ENCODE peak calls at places on chromosomes 4 and X, in seven cellular contexts. E is left lung, X is uterus, Q is upper lobe of right lung, V is WERI-Rb-1, D is esophagus muscularis mucosa, Z is ovary. H is an unnamed sample.

GRCh38 chr4:113684534-113685091 is 76.9 kb downstream of the CAMK2D start:
- DNase-seq in E (no peak), D (no peak), V (peak; percentile 50), Z (no peak), X (peak; percentile 25), Q (no peak), H (peak; percentile 66)

GRCh38 chr4:139509727-139510410 is 46.1 kb downstream of the SETD7 start:
- DNase-seq in D (peak; percentile 29), V (peak; percentile 64), X (no peak), Z (no peak), Q (no peak), E (no peak), H (peak; percentile 23)

GRCh38 chr4:22932326-22932725 is 239.6 kb downstream of the GBA3 start:
- DNase-seq in D (no peak), V (no peak), Z (no peak), X (no peak), Q (no peak), E (no peak), H (no peak)

GRCh38 chrX:38347136-38347535 is 5.3 kb upstream of the OTC start:
- DNase-seq in E (no peak), Q (no peak), X (no peak), D (no peak), V (no peak), Z (no peak), H (no peak)

GRCh38 chr4:154741877-154742851 is 1.6 kb upstream of the LRAT start:
- DNase-seq in X (no peak), Z (no peak), V (no peak), D (no peak), Q (no peak), E (peak; percentile 68), H (peak; percentile 54)

GRCh38 chr4:105843941-105844340 is 51.3 kb upstream of the NPNT start:
- DNase-seq in D (no peak), V (no peak), Z (no peak), X (no peak), E (no peak), Q (no peak), H (no peak)

GRCh38 chr4:41360911-41361830 is 104.4 kb downstream of the UCHL1 start:
- DNase-seq in V (peak; percentile 58), Z (peak; percentile 55), Q (peak; percentile 74), X (no peak), E (peak; percentile 79), D (no peak), H (peak; percentile 68)

GRCh38 chr4:23235613-23236390 is 543.1 kb downstream of the GBA3 start:
- DNase-seq in Q (no peak), Z (no peak), E (no peak), D (no peak), X (no peak), V (no peak), H (peak; percentile 10)

GRCh38 chrX:130714135-130714534 is 188.9 kb downstream of the ENOX2 start:
- DNase-seq in D (no peak), Z (no peak), Q (no peak), V (no peak), X (no peak), E (no peak), H (no peak)

DNA sequence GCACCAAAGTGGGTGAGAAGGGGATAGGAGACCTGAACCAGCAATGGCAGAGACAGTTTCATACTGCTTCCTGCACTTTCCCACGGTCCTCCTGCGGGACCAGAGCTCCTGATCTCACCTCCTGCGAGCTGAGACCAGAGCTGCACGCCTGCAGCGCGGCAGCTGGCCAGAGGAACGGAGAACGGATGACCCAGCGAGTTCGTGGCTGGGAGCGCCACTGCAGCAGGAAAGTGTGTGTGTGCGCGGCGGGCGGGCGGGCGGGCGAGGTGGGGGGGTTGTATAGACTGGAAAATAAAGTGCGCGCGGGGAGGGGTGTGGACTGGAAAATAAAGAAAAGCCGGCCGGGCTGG is 16.5 kb downstream of the MCF2 start:
- DNase-seq in E (no peak), X (no peak), Q (no peak), D (no peak), V (no peak), Z (peak; percentile 20), H (peak; percentile 3)
- H3K4me3 ChIP-seq in E (no peak overlapping the region), X (peak overlapping the region; percentile 24), Q (peak overlapping the region; percentile 35), D (peak overlapping the region; percentile 41), V (no peak overlapping the region), Z (peak overlapping the region; percentile 36), H (no peak overlapping the region)

GRCh38 chrX:45803383-45803921 is 602.8 kb upstream of the DIPK2B start:
- DNase-seq in X (no peak), V (no peak), E (no peak), D (no peak), Q (no peak), Z (no peak), H (no peak)

GRCh38 chrX:45799576-45799975 is 598.9 kb upstream of the DIPK2B start:
- DNase-seq in X (no peak), Q (no peak), V (no peak), Z (no peak), D (no peak), E (no peak), H (peak; percentile 56)

GRCh38 chrX:45806410-45807121 is 605.9 kb upstream of the DIPK2B start:
- DNase-seq in X (peak; percentile 32), V (no peak), D (no peak), Q (no peak), Z (no peak), E (no peak), H (no peak)

GRCh38 chrX:45801554-45801953 is 600.9 kb upstream of the DIPK2B start:
- DNase-seq in Z (no peak), Q (no peak), D (no peak), V (no peak), E (no peak), X (no peak), H (no peak)
- H3K9me3 ChIP-seq in Z (no peaks in the 10 kb centered on the region), Q (no peaks in the 10 kb centered on the region), D (no peaks in the 10 kb centered on the region), V (no peaks in the 10 kb centered on the region), E (no peaks in the 10 kb centered on the region), X (no peaks in the 10 kb centered on the region), H (no peaks in the 10 kb centered on the region)

GRCh38 chrX:3548743-3549441 is 164.6 kb downstream of the PRKX start:
- DNase-seq in Z (no peak), D (no peak), E (no peak), X (no peak), Q (no peak), V (peak; percentile 11), H (no peak)
- TF ChIP-seq CTCF in Z (no peak), D (no peak), E (peak; percentile 15), X (peak; percentile 47), Q (peak; percentile 27), V (peak; percentile 10), H (peak; percentile 41)

DNA sequence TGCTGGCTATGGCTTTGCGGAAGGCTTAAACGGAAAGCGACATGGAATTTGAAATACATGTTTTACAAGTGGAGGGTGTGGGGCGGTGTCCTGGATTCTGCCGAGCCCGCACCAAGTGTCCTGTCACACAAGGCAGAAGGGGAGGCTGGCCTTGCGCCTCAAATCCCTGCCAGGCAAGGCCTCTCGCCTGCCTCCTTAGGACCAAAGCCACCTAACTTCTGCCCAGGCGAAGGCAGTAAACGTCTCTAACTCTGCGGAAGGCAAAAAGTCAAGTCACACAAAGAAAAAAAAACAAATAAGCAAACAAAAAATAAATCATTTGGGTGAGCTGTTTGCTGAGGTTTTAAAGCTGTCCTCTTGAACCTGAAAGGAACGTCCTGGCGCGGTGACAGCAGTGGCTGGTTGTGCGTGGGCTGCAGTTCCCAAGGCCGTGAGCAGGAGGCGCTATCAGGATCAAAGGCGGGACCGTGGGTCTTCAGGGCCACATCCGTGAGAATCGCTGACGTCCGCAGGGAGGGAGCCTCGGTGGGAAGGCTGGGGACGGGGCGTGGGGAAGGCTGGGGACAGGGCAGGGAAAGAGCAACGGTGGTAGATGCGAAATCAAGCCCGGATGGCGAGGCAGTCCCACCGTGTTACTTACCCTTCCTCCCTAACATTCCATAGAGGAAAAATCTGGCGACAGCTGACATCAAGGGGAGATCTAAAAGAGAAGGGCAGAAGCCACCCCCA is 99.1 kb downstream of the TRAPPC11 start:
- DNase-seq in V (no peak), Q (no peak), D (no peak), E (peak; percentile 67), Z (no peak), X (no peak), H (no peak)
- H3K4me3 ChIP-seq in V (no peak overlapping the region), Q (no peak overlapping the region), D (no peak overlapping the region), E (no peak overlapping the region), Z (no peak overlapping the region), X (no peak overlapping the region), H (no peak overlapping the region)

H was measured in thyroid gland.